ENCODE peak calls at places on chromosomes 11 and 22, in five cellular contexts. One of them, this sample, is unnamed.

GRCh38 chr22:20175597-20175900 is 24.7 kb upstream of the CCDC188 start:
- DNase-seq in nephron progenitor cell: no peak
- DNase-seq in NB4: peak
- DNase-seq in A549: no peak
- DNase-seq in MCF 10A: no peak
- DNase-seq in this sample: no peak

GRCh38 chr22:23520875-23521441 is 59.1 kb downstream of the IGLL1 start:
- DNase-seq in nephron progenitor cell: peak
- DNase-seq in NB4: no peak
- DNase-seq in A549: peak
- DNase-seq in MCF 10A: no peak
- DNase-seq in this sample: peak

GRCh38 chr11:113085446-113085845 is 124.2 kb downstream of the NCAM1 start:
- DNase-seq in nephron progenitor cell: no peak
- DNase-seq in NB4: no peak
- DNase-seq in A549: no peak
- DNase-seq in MCF 10A: no peak
- DNase-seq in this sample: no peak

GRCh38 chr11:89249196-89249595 is 71.5 kb downstream of the TYR start:
- DNase-seq in nephron progenitor cell: no peak
- DNase-seq in NB4: no peak
- DNase-seq in A549: no peak
- DNase-seq in MCF 10A: no peak
- DNase-seq in this sample: no peak

GRCh38 chr11:128603003-128603715 is 15.8 kb upstream of the ETS1 start:
- DNase-seq in nephron progenitor cell: no peak
- DNase-seq in NB4: no peak
- DNase-seq in A549: no peak
- DNase-seq in MCF 10A: no peak
- DNase-seq in this sample: no peak

GRCh38 chr11:20119315-20119714 is 41.0 kb downstream of the DBX1 start:
- DNase-seq in nephron progenitor cell: no peak
- DNase-seq in NB4: no peak
- DNase-seq in A549: no peak
- DNase-seq in MCF 10A: no peak
- DNase-seq in this sample: no peak

GRCh38 chr11:15826826-15827225 is 529.5 kb downstream of the SOX6 start:
- DNase-seq in nephron progenitor cell: peak
- DNase-seq in NB4: peak
- DNase-seq in A549: peak
- DNase-seq in MCF 10A: peak
- DNase-seq in this sample: peak

GRCh38 chr11:17012712-17013547 is 1.3 kb downstream of the PLEKHA7 start:
- DNase-seq in nephron progenitor cell: peak
- DNase-seq in NB4: no peak
- DNase-seq in A549: peak
- DNase-seq in MCF 10A: peak
- DNase-seq in this sample: peak

GRCh38 chr22:36334838-36335603 is 52.7 kb downstream of the MYH9 start:
- DNase-seq in nephron progenitor cell: no peak
- DNase-seq in NB4: peak
- DNase-seq in A549: no peak
- DNase-seq in MCF 10A: no peak
- DNase-seq in this sample: no peak

GRCh38 chr11:12565406-12565805 is 108.8 kb upstream of the TEAD1 start:
- DNase-seq in nephron progenitor cell: no peak
- DNase-seq in NB4: no peak
- DNase-seq in A549: no peak
- DNase-seq in MCF 10A: no peak
- DNase-seq in this sample: no peak

GRCh38 chr11:13304655-13305340 is 27.2 kb downstream of the BMAL1 start:
- DNase-seq in nephron progenitor cell: no peak
- DNase-seq in NB4: peak
- DNase-seq in A549: no peak
- DNase-seq in MCF 10A: no peak
- DNase-seq in this sample: no peak

GRCh38 chr22:26404851-26405357 is 24.2 kb upstream of the ASPHD2 start:
- DNase-seq in nephron progenitor cell: no peak
- DNase-seq in NB4: peak
- DNase-seq in A549: no peak
- DNase-seq in MCF 10A: no peak
- DNase-seq in this sample: no peak

GRCh38 chr22:25023879-25024278 is 71.4 kb downstream of the KIAA1671 start:
- DNase-seq in nephron progenitor cell: no peak
- DNase-seq in NB4: no peak
- DNase-seq in A549: no peak
- DNase-seq in MCF 10A: no peak
- DNase-seq in this sample: no peak

GRCh38 chr11:83508804-83509203 is 222.6 kb upstream of the CCDC90B start:
- DNase-seq in nephron progenitor cell: no peak
- DNase-seq in NB4: peak
- DNase-seq in A549: no peak
- DNase-seq in MCF 10A: peak
- DNase-seq in this sample: no peak

GRCh38 chr11:7353100-7353499 is 101.4 kb downstream of the SYT9 start:
- DNase-seq in nephron progenitor cell: peak
- DNase-seq in NB4: peak
- DNase-seq in A549: peak
- DNase-seq in MCF 10A: peak
- DNase-seq in this sample: peak

GRCh38 chr22:24240381-24240780 is 4.5 kb downstream of the GGT5 start:
- DNase-seq in nephron progenitor cell: no peak
- DNase-seq in NB4: no peak
- DNase-seq in A549: no peak
- DNase-seq in MCF 10A: no peak
- DNase-seq in this sample: no peak

GRCh38 chr11:96228911-96229310 is 114.1 kb downstream of the MAML2 start:
- DNase-seq in nephron progenitor cell: no peak
- DNase-seq in NB4: no peak
- DNase-seq in A549: no peak
- DNase-seq in MCF 10A: no peak
- DNase-seq in this sample: no peak

GRCh38 chr11:12628322-12628721 is 45.9 kb upstream of the TEAD1 start:
- DNase-seq in nephron progenitor cell: no peak
- DNase-seq in NB4: no peak
- DNase-seq in A549: no peak
- DNase-seq in MCF 10A: no peak
- DNase-seq in this sample: no peak

GRCh38 chr22:49934144-49934890 is 15.9 kb downstream of the CRELD2 start:
- DNase-seq in nephron progenitor cell: no peak
- DNase-seq in NB4: peak
- DNase-seq in A549: no peak
- DNase-seq in MCF 10A: peak
- DNase-seq in this sample: no peak

GRCh38 chr22:38348751-38349496 is 31.7 kb upstream of the CSNK1E start:
- DNase-seq in nephron progenitor cell: no peak
- DNase-seq in NB4: no peak
- DNase-seq in A549: no peak
- DNase-seq in MCF 10A: no peak
- DNase-seq in this sample: no peak

DNA sequence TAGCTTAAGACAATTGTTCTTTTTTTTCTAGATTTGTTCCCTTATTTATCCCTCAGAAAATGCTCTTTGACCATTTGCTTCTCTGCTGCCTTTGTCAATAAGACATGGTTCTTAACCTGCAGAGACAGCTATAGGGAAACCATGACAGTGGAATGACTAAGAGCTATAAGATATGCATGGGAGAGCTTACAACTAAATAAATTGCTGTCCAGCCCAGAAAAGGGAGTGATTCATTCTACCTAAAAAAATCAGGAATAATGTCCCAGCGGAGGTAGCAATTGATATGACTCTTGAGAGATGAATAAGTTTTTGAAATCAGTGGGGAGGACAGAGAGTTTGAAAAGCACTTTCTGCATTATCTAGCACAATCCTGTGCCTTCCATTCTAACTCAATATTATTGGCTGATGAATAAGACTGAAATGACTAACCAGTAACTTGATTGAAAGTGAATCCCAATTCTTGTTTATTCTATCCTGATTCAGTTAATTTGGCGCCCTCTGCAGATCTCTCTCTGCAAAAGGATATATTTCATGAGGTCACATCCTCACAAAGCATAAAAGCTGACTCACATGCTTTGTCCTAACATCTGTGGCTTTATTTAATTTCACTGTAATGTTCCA is 680.5 kb upstream of the API5 start:
- DNase-seq in nephron progenitor cell: no peak
- DNase-seq in NB4: peak
- DNase-seq in A549: no peak
- DNase-seq in MCF 10A: peak
- DNase-seq in this sample: no peak
- TF ChIP-seq CTCF in nephron progenitor cell: peak
- TF ChIP-seq CTCF in NB4: peak
- TF ChIP-seq CTCF in A549: no peak
- TF ChIP-seq CTCF in MCF 10A: peak
- TF ChIP-seq CTCF in this sample: no peak

DNA sequence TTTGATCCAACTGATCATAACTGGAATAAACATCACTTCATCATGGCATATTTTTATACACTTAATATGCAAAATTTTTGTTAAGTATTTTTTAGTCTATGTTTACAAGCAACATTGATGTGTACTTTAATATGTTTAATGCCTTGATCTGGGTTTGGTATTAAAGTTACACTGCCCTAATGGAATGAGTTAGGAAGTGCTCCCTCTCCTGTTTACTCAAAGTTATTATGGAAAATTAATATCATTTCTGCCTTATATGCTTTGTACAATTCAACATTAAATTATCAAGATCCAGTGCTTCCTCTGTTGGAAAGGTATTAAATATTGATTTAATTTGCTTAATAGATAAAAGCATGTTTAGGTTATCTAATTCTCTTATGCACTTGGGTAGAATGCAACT is 927.3 kb upstream of the RAG2 start:
- DNase-seq in nephron progenitor cell: no peak
- DNase-seq in NB4: no peak
- DNase-seq in A549: no peak
- DNase-seq in MCF 10A: no peak
- DNase-seq in this sample: no peak
- TF ChIP-seq CTCF in nephron progenitor cell: no peak
- TF ChIP-seq CTCF in NB4: no peak
- TF ChIP-seq CTCF in A549: no peak
- TF ChIP-seq CTCF in MCF 10A: peak
- TF ChIP-seq CTCF in this sample: no peak

DNA sequence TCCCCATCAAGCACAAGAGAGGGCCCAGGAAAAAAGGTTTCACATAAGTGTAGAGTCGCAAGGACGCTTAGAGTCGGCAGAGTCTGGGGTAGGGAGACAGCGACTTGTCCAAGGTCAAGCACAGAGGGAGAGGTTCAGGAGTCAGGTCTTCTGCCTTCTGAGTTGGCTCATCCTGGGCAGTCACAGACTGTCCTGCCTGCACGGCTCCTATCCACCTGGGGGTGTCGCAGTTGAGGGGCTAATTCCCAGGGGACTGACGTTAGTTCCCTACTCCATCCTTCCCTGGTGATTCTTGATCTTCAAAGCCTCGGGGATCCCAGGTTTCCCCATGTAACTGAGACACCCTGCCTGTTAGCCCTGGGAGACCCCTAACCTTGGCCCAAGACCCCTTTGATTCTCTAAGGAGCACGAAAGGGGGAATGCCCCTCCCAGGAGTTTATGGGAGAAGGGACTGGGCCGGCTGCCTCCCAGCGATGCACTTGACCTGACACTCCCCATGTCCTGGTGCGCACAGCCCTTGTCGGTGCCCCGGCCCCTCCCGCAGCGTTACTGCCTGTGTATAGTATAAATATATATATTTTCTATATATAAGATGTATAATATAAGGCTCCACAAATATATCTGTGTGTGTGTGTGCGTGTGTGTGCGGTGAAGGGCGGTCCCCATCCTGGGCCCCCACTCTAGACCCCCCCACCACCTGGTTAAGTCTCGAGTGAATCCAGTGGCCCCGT is 14.7 kb upstream of the TAB1 start:
- DNase-seq in nephron progenitor cell: peak
- DNase-seq in NB4: peak
- DNase-seq in A549: peak
- DNase-seq in MCF 10A: peak
- DNase-seq in this sample: no peak
- TF ChIP-seq CTCF in nephron progenitor cell: peak
- TF ChIP-seq CTCF in NB4: peak
- TF ChIP-seq CTCF in A549: peak
- TF ChIP-seq CTCF in MCF 10A: peak
- TF ChIP-seq CTCF in this sample: no peak

DNA sequence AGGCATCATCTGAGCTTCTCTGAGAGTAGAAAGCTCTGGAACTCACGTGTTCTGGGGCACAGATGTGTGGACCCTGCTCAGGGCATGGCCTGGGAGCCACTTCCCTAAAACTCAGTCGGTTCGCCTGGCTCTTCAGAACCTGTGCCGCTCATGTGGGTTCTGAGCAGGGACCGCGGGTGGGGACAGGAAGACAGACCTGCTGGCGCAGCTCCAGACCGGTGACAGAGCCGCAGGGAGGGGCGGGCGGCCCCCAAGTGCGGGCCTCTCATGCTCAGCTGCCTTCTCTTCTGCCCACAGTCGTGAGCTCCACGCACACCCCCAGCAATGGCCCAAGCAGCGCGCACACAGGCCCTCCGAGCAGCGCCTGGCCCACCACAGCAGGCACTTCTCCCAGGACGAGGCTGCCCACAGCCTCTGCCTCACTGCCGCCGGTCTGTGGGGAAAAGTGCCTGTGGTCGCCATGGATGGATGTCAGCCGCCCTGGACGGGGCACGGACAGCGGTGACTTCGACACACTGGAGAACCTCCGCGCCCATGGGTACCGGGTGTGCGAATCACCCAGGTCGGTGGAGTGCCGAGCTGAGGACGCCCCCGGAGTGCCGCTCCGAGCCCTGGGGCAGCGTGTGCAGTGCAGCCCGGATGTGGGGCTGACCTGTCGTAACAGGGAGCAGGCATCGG is 24.2 kb downstream of the MUC5AC start:
- DNase-seq in nephron progenitor cell: no peak
- DNase-seq in NB4: no peak
- DNase-seq in A549: no peak
- DNase-seq in MCF 10A: no peak
- DNase-seq in this sample: no peak
- TF ChIP-seq CTCF in nephron progenitor cell: no peak
- TF ChIP-seq CTCF in NB4: no peak
- TF ChIP-seq CTCF in A549: no peak
- TF ChIP-seq CTCF in MCF 10A: no peak
- TF ChIP-seq CTCF in this sample: no peak

DNA sequence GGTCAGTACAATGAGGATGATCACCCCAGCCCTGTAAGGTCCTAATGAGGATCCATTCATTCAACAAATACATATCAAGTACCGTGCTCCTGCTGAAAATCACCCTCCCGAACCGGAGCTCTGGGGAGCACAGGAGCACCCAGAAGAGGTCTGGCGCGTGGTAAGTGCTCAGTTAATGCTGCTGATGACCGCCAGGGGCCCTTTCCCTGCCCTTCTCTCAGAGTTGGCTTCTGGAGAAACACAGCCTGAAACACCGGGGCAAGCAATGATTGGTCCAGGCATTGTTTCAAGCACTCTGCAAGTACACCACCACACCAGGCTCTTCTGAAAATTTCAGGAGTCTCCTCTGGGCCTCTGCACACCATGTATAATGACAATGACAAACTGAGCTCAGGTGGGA is 3.8 kb upstream of the CCDC86 start:
- DNase-seq in nephron progenitor cell: no peak
- DNase-seq in NB4: no peak
- DNase-seq in A549: no peak
- DNase-seq in MCF 10A: no peak
- DNase-seq in this sample: no peak
- TF ChIP-seq CTCF in nephron progenitor cell: no peak
- TF ChIP-seq CTCF in NB4: no peak
- TF ChIP-seq CTCF in A549: no peak
- TF ChIP-seq CTCF in MCF 10A: no peak
- TF ChIP-seq CTCF in this sample: peak

GRCh38 chr11:97269527-97269926 is 879.7 kb downstream of the JRKL start:
- DNase-seq in nephron progenitor cell: no peak
- DNase-seq in NB4: peak
- DNase-seq in A549: no peak
- DNase-seq in MCF 10A: peak
- DNase-seq in this sample: no peak
- TF ChIP-seq CTCF in nephron progenitor cell: peak
- TF ChIP-seq CTCF in NB4: peak
- TF ChIP-seq CTCF in A549: no peak
- TF ChIP-seq CTCF in MCF 10A: peak
- TF ChIP-seq CTCF in this sample: peak

This sample was measured in glutamatergic neuron.